ENCODE peak calls at places on chromosomes 13 and 19, in six cellular contexts. One of them, this sample, is unnamed.

GRCh38 chr19:23560051-23560450 is 127.0 kb downstream of the ZNF675 start:
- DNase-seq in AG10803: no peak
- DNase-seq in progenitor cell of endocrine pancreas: no peak
- DNase-seq in Calu3: no peak
- DNase-seq in stimulated activated CD4-positive, alpha-beta T cell treated with anti-CD3 and anti-CD28 coated beads, Interleukin-1b, Interleukin-23, amount 100 ng/mL, for 24 hours: no peak
- DNase-seq in NCI-H1092: no peak
- DNase-seq in this sample: no peak

GRCh38 chr19:39818626-39819097 is 15.3 kb downstream of the DYRK1B start:
- DNase-seq in AG10803: no peak
- DNase-seq in progenitor cell of endocrine pancreas: no peak
- DNase-seq in Calu3: no peak
- DNase-seq in stimulated activated CD4-positive, alpha-beta T cell treated with anti-CD3 and anti-CD28 coated beads, Interleukin-1b, Interleukin-23, amount 100 ng/mL, for 24 hours: no peak
- DNase-seq in NCI-H1092: no peak
- DNase-seq in this sample: no peak

GRCh38 chr19:45391346-45391745 is 13.5 kb downstream of the PPP1R13L start:
- DNase-seq in AG10803: no peak
- DNase-seq in progenitor cell of endocrine pancreas: no peak
- DNase-seq in Calu3: no peak
- DNase-seq in stimulated activated CD4-positive, alpha-beta T cell treated with anti-CD3 and anti-CD28 coated beads, Interleukin-1b, Interleukin-23, amount 100 ng/mL, for 24 hours: no peak
- DNase-seq in NCI-H1092: no peak
- DNase-seq in this sample: peak; percentile 62

GRCh38 chr19:33698576-33699435 is 77.1 kb downstream of the CHST8 start:
- DNase-seq in AG10803: no peak
- DNase-seq in progenitor cell of endocrine pancreas: no peak
- DNase-seq in Calu3: no peak
- DNase-seq in stimulated activated CD4-positive, alpha-beta T cell treated with anti-CD3 and anti-CD28 coated beads, Interleukin-1b, Interleukin-23, amount 100 ng/mL, for 24 hours: no peak
- DNase-seq in NCI-H1092: no peak
- DNase-seq in this sample: no peak

GRCh38 chr19:48970923-48971395 is 5.8 kb downstream of the FTL start:
- DNase-seq in AG10803: peak; percentile 66
- DNase-seq in progenitor cell of endocrine pancreas: peak; percentile 69
- DNase-seq in Calu3: peak; percentile 85
- DNase-seq in stimulated activated CD4-positive, alpha-beta T cell treated with anti-CD3 and anti-CD28 coated beads, Interleukin-1b, Interleukin-23, amount 100 ng/mL, for 24 hours: peak; percentile 68
- DNase-seq in NCI-H1092: peak; percentile 29
- DNase-seq in this sample: peak; percentile 97

GRCh38 chr13:30159446-30159839 is 147.9 kb downstream of the KATNAL1 start:
- DNase-seq in AG10803: peak; percentile 75
- DNase-seq in progenitor cell of endocrine pancreas: no peak
- DNase-seq in Calu3: no peak
- DNase-seq in stimulated activated CD4-positive, alpha-beta T cell treated with anti-CD3 and anti-CD28 coated beads, Interleukin-1b, Interleukin-23, amount 100 ng/mL, for 24 hours: peak; percentile 50
- DNase-seq in NCI-H1092: no peak
- DNase-seq in this sample: no peak

GRCh38 chr13:46006688-46007452 is 45.7 kb downstream of the ZC3H13 start:
- DNase-seq in AG10803: no peak
- DNase-seq in progenitor cell of endocrine pancreas: no peak
- DNase-seq in Calu3: no peak
- DNase-seq in stimulated activated CD4-positive, alpha-beta T cell treated with anti-CD3 and anti-CD28 coated beads, Interleukin-1b, Interleukin-23, amount 100 ng/mL, for 24 hours: no peak
- DNase-seq in NCI-H1092: no peak
- DNase-seq in this sample: no peak

GRCh38 chr19:52590728-52591127 is 20.6 kb downstream of the ZNF701 start:
- DNase-seq in AG10803: no peak
- DNase-seq in progenitor cell of endocrine pancreas: no peak
- DNase-seq in Calu3: no peak
- DNase-seq in stimulated activated CD4-positive, alpha-beta T cell treated with anti-CD3 and anti-CD28 coated beads, Interleukin-1b, Interleukin-23, amount 100 ng/mL, for 24 hours: no peak
- DNase-seq in NCI-H1092: no peak
- DNase-seq in this sample: no peak

GRCh38 chr19:16457195-16457953 is 14.4 kb downstream of the EPS15L1 start:
- DNase-seq in AG10803: peak; percentile 46
- DNase-seq in progenitor cell of endocrine pancreas: no peak
- DNase-seq in Calu3: no peak
- DNase-seq in stimulated activated CD4-positive, alpha-beta T cell treated with anti-CD3 and anti-CD28 coated beads, Interleukin-1b, Interleukin-23, amount 100 ng/mL, for 24 hours: no peak
- DNase-seq in NCI-H1092: peak; percentile 38
- DNase-seq in this sample: no peak

GRCh38 chr19:42635233-42635539 is 40.5 kb upstream of the CEACAM8 start:
- DNase-seq in AG10803: no peak
- DNase-seq in progenitor cell of endocrine pancreas: no peak
- DNase-seq in Calu3: no peak
- DNase-seq in stimulated activated CD4-positive, alpha-beta T cell treated with anti-CD3 and anti-CD28 coated beads, Interleukin-1b, Interleukin-23, amount 100 ng/mL, for 24 hours: no peak
- DNase-seq in NCI-H1092: no peak
- DNase-seq in this sample: no peak

GRCh38 chr19:48896191-48896720 is 2.3 kb downstream of the TULP2 start:
- DNase-seq in AG10803: peak; percentile 33
- DNase-seq in progenitor cell of endocrine pancreas: no peak
- DNase-seq in Calu3: no peak
- DNase-seq in stimulated activated CD4-positive, alpha-beta T cell treated with anti-CD3 and anti-CD28 coated beads, Interleukin-1b, Interleukin-23, amount 100 ng/mL, for 24 hours: no peak
- DNase-seq in NCI-H1092: no peak
- DNase-seq in this sample: no peak

GRCh38 chr13:58994077-58994476 is 1169.7 kb downstream of the DIAPH3 start:
- DNase-seq in AG10803: no peak
- DNase-seq in progenitor cell of endocrine pancreas: no peak
- DNase-seq in Calu3: no peak
- DNase-seq in stimulated activated CD4-positive, alpha-beta T cell treated with anti-CD3 and anti-CD28 coated beads, Interleukin-1b, Interleukin-23, amount 100 ng/mL, for 24 hours: no peak
- DNase-seq in NCI-H1092: no peak
- DNase-seq in this sample: no peak

GRCh38 chr19:19372656-19373416 is 32.6 kb upstream of the GATAD2A start:
- DNase-seq in AG10803: peak; percentile 29
- DNase-seq in progenitor cell of endocrine pancreas: no peak
- DNase-seq in Calu3: peak; percentile 46
- DNase-seq in stimulated activated CD4-positive, alpha-beta T cell treated with anti-CD3 and anti-CD28 coated beads, Interleukin-1b, Interleukin-23, amount 100 ng/mL, for 24 hours: no peak
- DNase-seq in NCI-H1092: no peak
- DNase-seq in this sample: peak; percentile 61

GRCh38 chr19:35290381-35291135 is 1.4 kb upstream of the MAG start:
- DNase-seq in AG10803: no peak
- DNase-seq in progenitor cell of endocrine pancreas: no peak
- DNase-seq in Calu3: no peak
- DNase-seq in stimulated activated CD4-positive, alpha-beta T cell treated with anti-CD3 and anti-CD28 coated beads, Interleukin-1b, Interleukin-23, amount 100 ng/mL, for 24 hours: no peak
- DNase-seq in NCI-H1092: no peak
- DNase-seq in this sample: no peak

GRCh38 chr19:8578642-8579265 is 1.5 kb upstream of the MYO1F start:
- DNase-seq in AG10803: peak; percentile 51
- DNase-seq in progenitor cell of endocrine pancreas: peak; percentile 65
- DNase-seq in Calu3: peak; percentile 69
- DNase-seq in stimulated activated CD4-positive, alpha-beta T cell treated with anti-CD3 and anti-CD28 coated beads, Interleukin-1b, Interleukin-23, amount 100 ng/mL, for 24 hours: peak; percentile 72
- DNase-seq in NCI-H1092: no peak
- DNase-seq in this sample: peak; percentile 61

GRCh38 chr13:102470283-102470920 is 68.6 kb upstream of the FGF14 start:
- DNase-seq in AG10803: no peak
- DNase-seq in progenitor cell of endocrine pancreas: no peak
- DNase-seq in Calu3: no peak
- DNase-seq in stimulated activated CD4-positive, alpha-beta T cell treated with anti-CD3 and anti-CD28 coated beads, Interleukin-1b, Interleukin-23, amount 100 ng/mL, for 24 hours: no peak
- DNase-seq in NCI-H1092: no peak
- DNase-seq in this sample: no peak

GRCh38 chr19:16040642-16041041 is 35.7 kb upstream of the TPM4 start:
- DNase-seq in AG10803: peak; percentile 71
- DNase-seq in progenitor cell of endocrine pancreas: no peak
- DNase-seq in Calu3: no peak
- DNase-seq in stimulated activated CD4-positive, alpha-beta T cell treated with anti-CD3 and anti-CD28 coated beads, Interleukin-1b, Interleukin-23, amount 100 ng/mL, for 24 hours: no peak
- DNase-seq in NCI-H1092: no peak
- DNase-seq in this sample: no peak

GRCh38 chr13:25168800-25169199 is 3.3 kb downstream of the AMER2 start:
- DNase-seq in AG10803: no peak
- DNase-seq in progenitor cell of endocrine pancreas: no peak
- DNase-seq in Calu3: no peak
- DNase-seq in stimulated activated CD4-positive, alpha-beta T cell treated with anti-CD3 and anti-CD28 coated beads, Interleukin-1b, Interleukin-23, amount 100 ng/mL, for 24 hours: no peak
- DNase-seq in NCI-H1092: no peak
- DNase-seq in this sample: no peak

GRCh38 chr13:94128430-94128829 is 351.1 kb downstream of the DCT start:
- DNase-seq in AG10803: peak; percentile 17
- DNase-seq in progenitor cell of endocrine pancreas: no peak
- DNase-seq in Calu3: no peak
- DNase-seq in stimulated activated CD4-positive, alpha-beta T cell treated with anti-CD3 and anti-CD28 coated beads, Interleukin-1b, Interleukin-23, amount 100 ng/mL, for 24 hours: no peak
- DNase-seq in NCI-H1092: no peak
- DNase-seq in this sample: no peak

GRCh38 chr19:35153701-35154534 is 617 bp upstream of the FXYD5 start:
- DNase-seq in AG10803: peak; percentile 33
- DNase-seq in progenitor cell of endocrine pancreas: peak; percentile 41
- DNase-seq in Calu3: peak; percentile 88
- DNase-seq in stimulated activated CD4-positive, alpha-beta T cell treated with anti-CD3 and anti-CD28 coated beads, Interleukin-1b, Interleukin-23, amount 100 ng/mL, for 24 hours: peak; percentile 77
- DNase-seq in NCI-H1092: no peak
- DNase-seq in this sample: peak; percentile 51

GRCh38 chr13:75569576-75569975 is 20.0 kb downstream of the UCHL3 start:
- DNase-seq in AG10803: no peak
- DNase-seq in progenitor cell of endocrine pancreas: no peak
- DNase-seq in Calu3: no peak
- DNase-seq in stimulated activated CD4-positive, alpha-beta T cell treated with anti-CD3 and anti-CD28 coated beads, Interleukin-1b, Interleukin-23, amount 100 ng/mL, for 24 hours: no peak
- DNase-seq in NCI-H1092: no peak
- DNase-seq in this sample: no peak

GRCh38 chr19:9939301-9939913 is 3.1 kb upstream of the OLFM2 start:
- DNase-seq in AG10803: peak; percentile 34
- DNase-seq in progenitor cell of endocrine pancreas: no peak
- DNase-seq in Calu3: no peak
- DNase-seq in stimulated activated CD4-positive, alpha-beta T cell treated with anti-CD3 and anti-CD28 coated beads, Interleukin-1b, Interleukin-23, amount 100 ng/mL, for 24 hours: no peak
- DNase-seq in NCI-H1092: no peak
- DNase-seq in this sample: no peak

GRCh38 chr13:74187564-74187963 is 53.4 kb upstream of the KLF12 start:
- DNase-seq in AG10803: peak; percentile 21
- DNase-seq in progenitor cell of endocrine pancreas: no peak
- DNase-seq in Calu3: no peak
- DNase-seq in stimulated activated CD4-positive, alpha-beta T cell treated with anti-CD3 and anti-CD28 coated beads, Interleukin-1b, Interleukin-23, amount 100 ng/mL, for 24 hours: no peak
- DNase-seq in NCI-H1092: no peak
- DNase-seq in this sample: peak; percentile 26

GRCh38 chr13:55263045-55263444 is 1877.7 kb upstream of the PRR20A start:
- DNase-seq in AG10803: no peak
- DNase-seq in progenitor cell of endocrine pancreas: no peak
- DNase-seq in Calu3: no peak
- DNase-seq in stimulated activated CD4-positive, alpha-beta T cell treated with anti-CD3 and anti-CD28 coated beads, Interleukin-1b, Interleukin-23, amount 100 ng/mL, for 24 hours: no peak
- DNase-seq in NCI-H1092: no peak
- DNase-seq in this sample: no peak

GRCh38 chr13:69970521-69970920 is 137.1 kb upstream of the ATXN8OS start:
- DNase-seq in AG10803: no peak
- DNase-seq in progenitor cell of endocrine pancreas: no peak
- DNase-seq in Calu3: no peak
- DNase-seq in stimulated activated CD4-positive, alpha-beta T cell treated with anti-CD3 and anti-CD28 coated beads, Interleukin-1b, Interleukin-23, amount 100 ng/mL, for 24 hours: no peak
- DNase-seq in NCI-H1092: no peak
- DNase-seq in this sample: peak; percentile 32

GRCh38 chr19:27974082-27974513 is 1238.9 kb downstream of the UQCRFS1 start:
- DNase-seq in AG10803: peak; percentile 42
- DNase-seq in progenitor cell of endocrine pancreas: peak; percentile 20
- DNase-seq in Calu3: peak; percentile 42
- DNase-seq in stimulated activated CD4-positive, alpha-beta T cell treated with anti-CD3 and anti-CD28 coated beads, Interleukin-1b, Interleukin-23, amount 100 ng/mL, for 24 hours: no peak
- DNase-seq in NCI-H1092: peak; percentile 23
- DNase-seq in this sample: peak; percentile 64

GRCh38 chr19:46076031-46076880 is 35.5 kb upstream of the IGFL4 start:
- DNase-seq in AG10803: no peak
- DNase-seq in progenitor cell of endocrine pancreas: no peak
- DNase-seq in Calu3: no peak
- DNase-seq in stimulated activated CD4-positive, alpha-beta T cell treated with anti-CD3 and anti-CD28 coated beads, Interleukin-1b, Interleukin-23, amount 100 ng/mL, for 24 hours: no peak
- DNase-seq in NCI-H1092: no peak
- DNase-seq in this sample: peak; percentile 60

GRCh38 chr13:81907973-81908372 is 1567.0 kb upstream of the SPRY2 start:
- DNase-seq in AG10803: no peak
- DNase-seq in progenitor cell of endocrine pancreas: no peak
- DNase-seq in Calu3: no peak
- DNase-seq in stimulated activated CD4-positive, alpha-beta T cell treated with anti-CD3 and anti-CD28 coated beads, Interleukin-1b, Interleukin-23, amount 100 ng/mL, for 24 hours: no peak
- DNase-seq in NCI-H1092: no peak
- DNase-seq in this sample: no peak

GRCh38 chr13:77596777-77597176 is 61.3 kb downstream of the SCEL start:
- DNase-seq in AG10803: no peak
- DNase-seq in progenitor cell of endocrine pancreas: no peak
- DNase-seq in Calu3: no peak
- DNase-seq in stimulated activated CD4-positive, alpha-beta T cell treated with anti-CD3 and anti-CD28 coated beads, Interleukin-1b, Interleukin-23, amount 100 ng/mL, for 24 hours: no peak
- DNase-seq in NCI-H1092: no peak
- DNase-seq in this sample: no peak

GRCh38 chr19:17737690-17738153 is 13.6 kb upstream of the FCHO1 start:
- DNase-seq in AG10803: peak; percentile 15
- DNase-seq in progenitor cell of endocrine pancreas: no peak
- DNase-seq in Calu3: no peak
- DNase-seq in stimulated activated CD4-positive, alpha-beta T cell treated with anti-CD3 and anti-CD28 coated beads, Interleukin-1b, Interleukin-23, amount 100 ng/mL, for 24 hours: no peak
- DNase-seq in NCI-H1092: no peak
- DNase-seq in this sample: no peak

This sample was measured in HT-29.